ENCODE peak calls at places on chromosomes 4 and X, in nine cellular contexts. D, T, K, M, E, N, S, W and L are unnamed samples.

GRCh38 chrX:47097018-47097417 is 18.8 kb downstream of the RGN start:
- DNase-seq in M (no peak), D (no peak), S (no peak), N (no peak), K (no peak), W (no peak), E (no peak), T (no peak), L (no peak)

GRCh38 chr4:39539026-39539690 is 11.9 kb upstream of the UGDH start:
- DNase-seq in D (no peak), T (no peak), S (no peak), K (peak), N (peak), E (no peak), W (no peak), M (no peak), L (no peak)

GRCh38 chr4:35151816-35152572 is 1092.3 kb downstream of the ARAP2 start:
- DNase-seq in S (no peak), N (no peak), T (no peak), M (no peak), K (no peak), W (peak), E (no peak), D (peak), L (no peak)

GRCh38 chrX:39518451-39519212 is 579.1 kb downstream of the BCOR start:
- DNase-seq in K (peak), N (no peak), S (no peak), E (no peak), T (no peak), W (peak), M (peak), D (no peak), L (no peak)

GRCh38 chr4:136935305-136935704 is 597.0 kb downstream of the PCDH18 start:
- DNase-seq in S (no peak), D (no peak), M (no peak), W (no peak), T (no peak), K (no peak), N (no peak), E (no peak), L (no peak)

GRCh38 chr4:16431871-16432270 is 205.6 kb upstream of the TAPT1 start:
- DNase-seq in S (no peak), M (no peak), W (no peak), T (no peak), K (no peak), D (no peak), E (no peak), N (no peak), L (no peak)

GRCh38 chr4:53128959-53129358 is 236.9 kb downstream of the SCFD2 start:
- DNase-seq in T (no peak), D (no peak), E (no peak), K (no peak), N (no peak), M (no peak), W (peak), S (no peak), L (no peak)

GRCh38 chr4:139129206-139129605 is 47.8 kb downstream of the ELF2 start:
- DNase-seq in M (no peak), E (no peak), D (no peak), T (no peak), W (no peak), K (no peak), S (no peak), N (no peak), L (no peak)

GRCh38 chr4:127782275-127783025 is at the start of gene HSPA4L:
- DNase-seq in N (peak), M (peak), D (peak), T (no peak), S (no peak), E (peak), W (peak), K (peak), L (no peak)

GRCh38 chrX:38654302-38654701 is 93.0 kb downstream of the TSPAN7 start:
- DNase-seq in D (peak), E (no peak), S (no peak), N (peak), K (no peak), M (peak), T (peak), W (peak), L (peak)

GRCh38 chrX:145190801-145191389 is 56.4 kb upstream of the SPANXN1 start:
- DNase-seq in S (no peak), W (peak), N (peak), K (no peak), M (peak), T (no peak), D (peak), E (no peak), L (no peak)

GRCh38 chrX:136781180-136781797 is 557 bp upstream of the ARHGEF6 start:
- DNase-seq in N (peak), E (no peak), D (no peak), S (no peak), W (peak), K (no peak), M (no peak), T (no peak), L (no peak)

GRCh38 chr4:73984736-73985527 is 3.1 kb downstream of the PPBP start:
- DNase-seq in N (no peak), S (no peak), T (no peak), D (no peak), M (no peak), E (no peak), W (no peak), K (no peak), L (no peak)

GRCh38 chr4:165872443-165873297 is at the start of gene TLL1:
- DNase-seq in M (peak), W (peak), K (no peak), T (no peak), E (peak), S (no peak), D (peak), N (peak), L (no peak)

GRCh38 chr4:108350332-108350731 is 181.6 kb upstream of the LEF1 start:
- DNase-seq in T (no peak), K (no peak), M (no peak), N (no peak), D (no peak), W (no peak), S (no peak), E (no peak), L (no peak)

GRCh38 chr4:83606898-83607297 is 71.0 kb downstream of the GPAT3 start:
- DNase-seq in K (no peak), T (no peak), N (no peak), M (no peak), W (no peak), E (no peak), D (no peak), S (no peak), L (no peak)

GRCh38 chrX:1558761-1559468 is 21.9 kb upstream of the P2RY8 start:
- DNase-seq in N (no peak), S (no peak), D (no peak), K (peak), E (no peak), M (no peak), T (no peak), W (no peak), L (no peak)

GRCh38 chr4:148684638-148685037 is 242.4 kb upstream of the NR3C2 start:
- DNase-seq in K (no peak), W (no peak), M (no peak), S (no peak), N (no peak), T (no peak), E (no peak), D (no peak), L (no peak)

GRCh38 chr4:168723569-168723968 is 226.7 kb downstream of the PALLD start:
- DNase-seq in M (no peak), K (no peak), S (no peak), T (no peak), N (no peak), W (no peak), D (no peak), E (no peak), L (no peak)

GRCh38 chrX:9291666-9292065 is 173.2 kb upstream of the TBL1X start:
- DNase-seq in T (no peak), M (no peak), E (no peak), S (no peak), D (peak), K (no peak), W (peak), N (no peak), L (no peak)

GRCh38 chr4:8439168-8439567 is 1.4 kb downstream of the ACOX3 start:
- DNase-seq in K (no peak), D (no peak), M (no peak), S (no peak), E (no peak), N (peak), W (no peak), T (no peak), L (no peak)

GRCh38 chrX:132609449-132609848 is 120.6 kb upstream of the MBNL3 start:
- DNase-seq in N (no peak), S (no peak), E (no peak), D (no peak), M (no peak), K (no peak), T (no peak), W (no peak), L (no peak)

GRCh38 chr4:2942037-2942531 is 21.1 kb downstream of the NOP14 start:
- DNase-seq in S (no peak), E (no peak), N (no peak), K (no peak), M (no peak), T (no peak), D (no peak), W (no peak), L (no peak)

GRCh38 chr4:96352051-96352517 is 512.2 kb downstream of the PDHA2 start:
- DNase-seq in T (no peak), W (peak), E (no peak), S (no peak), D (peak), M (peak), N (peak), K (no peak), L (peak)

GRCh38 chr4:88600129-88600849 is 8.0 kb downstream of the HERC3 start:
- DNase-seq in N (peak), K (no peak), D (no peak), E (no peak), S (no peak), T (peak), M (no peak), W (no peak), L (no peak)

GRCh38 chr4:7761720-7762119 is 177.9 kb downstream of the AFAP1 start:
- DNase-seq in T (no peak), E (peak), K (peak), S (no peak), W (no peak), D (peak), N (peak), M (peak), L (peak)

GRCh38 chr4:98873059-98873458 is 55.9 kb downstream of the EIF4E start:
- DNase-seq in E (no peak), M (no peak), T (peak), K (no peak), N (peak), W (no peak), D (no peak), S (no peak), L (peak)

GRCh38 chr4:159446266-159446976 is 343.5 kb downstream of the RAPGEF2 start:
- DNase-seq in D (peak), M (peak), W (peak), K (peak), E (no peak), T (no peak), N (peak), S (no peak), L (peak)

GRCh38 chrX:77785400-77785745 is 643 bp downstream of the ATRX start:
- DNase-seq in D (peak), S (no peak), M (peak), T (no peak), W (peak), N (peak), K (no peak), E (no peak), L (no peak)

GRCh38 chr4:30720021-30720655 is at the start of gene PCDH7:
- DNase-seq in S (no peak), M (peak), E (no peak), N (peak), W (peak), D (peak), T (no peak), K (peak), L (no peak)

GRCh38 chrX:114344756-114345155 is 239.1 kb upstream of the HTR2C start:
- DNase-seq in T (no peak), N (peak), D (peak), M (peak), K (no peak), E (no peak), S (no peak), W (peak), L (peak)

GRCh38 chr4:176762661-176763308 is 29.9 kb downstream of the VEGFC start:
- DNase-seq in S (no peak), W (no peak), M (no peak), D (no peak), T (no peak), N (no peak), E (no peak), K (no peak), L (no peak)

GRCh38 chr4:154314248-154314647 is 177.4 kb downstream of the DCHS2 start:
- DNase-seq in T (no peak), N (peak), E (no peak), K (no peak), S (no peak), M (peak), W (no peak), D (no peak), L (peak)

GRCh38 chr4:169243808-169244207 is 26.9 kb downstream of the SH3RF1 start:
- DNase-seq in M (no peak), E (no peak), S (no peak), N (peak), D (no peak), W (no peak), T (no peak), K (no peak), L (peak)

GRCh38 chr4:242121-242848 is 63.0 kb downstream of the ZNF732 start:
- DNase-seq in D (peak), K (peak), T (no peak), S (peak), W (peak), M (peak), E (no peak), N (peak), L (peak)

GRCh38 chrX:8632949-8633348 is 99.0 kb downstream of the ANOS1 start:
- DNase-seq in D (no peak), K (no peak), N (no peak), E (no peak), M (no peak), S (no peak), W (peak), T (no peak), L (no peak)

GRCh38 chr4:84814100-84814750 is 152.3 kb downstream of the WDFY3 start:
- DNase-seq in S (no peak), M (no peak), W (no peak), K (peak), D (no peak), E (no peak), N (peak), T (peak), L (peak)

GRCh38 chr4:112702892-112703291 is 65.9 kb downstream of the LARP7 start:
- DNase-seq in W (no peak), T (peak), E (no peak), D (no peak), M (no peak), K (no peak), N (no peak), S (no peak), L (no peak)

GRCh38 chr4:109434007-109434792 is 585 bp downstream of the SEC24B start:
- DNase-seq in D (peak), T (no peak), W (peak), M (peak), S (peak), K (peak), E (no peak), N (peak), L (no peak)